ENCODE peak calls at places on chromosomes 11 and 22, in eight cellular contexts. E, P, X, R, H, V, L and Z are unnamed samples.

GRCh38 chr22:49676783-49677494 is 150.7 kb downstream of the BRD1 start:
- DNase-seq in E (peak), P (no peak), R (no peak), X (no peak), H (no peak), V (no peak), L (no peak), Z (no peak)

GRCh38 chr11:41983458-41983857 is 524.0 kb upstream of the LRRC4C start:
- DNase-seq in X (no peak), H (no peak), L (no peak), P (no peak), V (no peak), E (no peak), R (no peak), Z (no peak)

GRCh38 chr22:39418696-39419095 is 19.1 kb downstream of the TAB1 start:
- DNase-seq in H (no peak), L (no peak), E (no peak), V (no peak), R (no peak), P (no peak), X (no peak), Z (no peak)

GRCh38 chr11:46701078-46701654 is 335 bp downstream of the ZNF408 start:
- DNase-seq in L (no peak), E (no peak), P (no peak), V (no peak), H (no peak), R (no peak), X (no peak), Z (no peak)

GRCh38 chr22:24695958-24696511 is 78.5 kb downstream of the PIWIL3 start:
- DNase-seq in V (no peak), R (no peak), P (no peak), L (no peak), H (no peak), X (no peak), E (no peak), Z (no peak)

GRCh38 chr11:45305874-45306623 is 19.9 kb upstream of the SYT13 start:
- DNase-seq in H (no peak), V (no peak), L (no peak), R (no peak), X (no peak), E (no peak), P (no peak), Z (no peak)

GRCh38 chr11:114091791-114092397 is 32.4 kb downstream of the ZBTB16 start:
- DNase-seq in E (no peak), L (no peak), H (no peak), R (no peak), P (no peak), V (no peak), X (no peak), Z (peak)

GRCh38 chr22:45889539-45890350 is 87.2 kb downstream of the WNT7B start:
- DNase-seq in E (no peak), X (no peak), P (no peak), V (no peak), H (peak), L (no peak), R (no peak), Z (no peak)

GRCh38 chr11:83027794-83028193 is 43.9 kb downstream of the RAB30 start:
- DNase-seq in E (no peak), L (no peak), P (no peak), V (no peak), X (no peak), H (no peak), R (no peak), Z (no peak)

GRCh38 chr11:11380883-11381282 is 27.8 kb upstream of the CSNK2A3 start:
- DNase-seq in E (no peak), V (no peak), X (no peak), P (no peak), L (no peak), R (no peak), H (no peak), Z (no peak)

GRCh38 chr11:36156486-36157150 is 132.6 kb downstream of the COMMD9 start:
- DNase-seq in L (no peak), H (no peak), X (no peak), P (no peak), E (no peak), V (no peak), R (no peak), Z (no peak)

GRCh38 chr22:41425704-41426365 is 20.8 kb downstream of the TOB2 start:
- DNase-seq in R (no peak), L (no peak), P (no peak), H (no peak), V (no peak), X (no peak), E (no peak), Z (no peak)

GRCh38 chr11:118938491-118939411 is 13.0 kb upstream of the BCL9L start:
- DNase-seq in P (no peak), E (no peak), L (no peak), V (no peak), R (no peak), H (no peak), X (no peak), Z (no peak)

GRCh38 chr11:115990004-115990447 is 485.8 kb upstream of the CADM1 start:
- DNase-seq in H (no peak), P (no peak), R (no peak), E (no peak), V (peak), X (peak), L (no peak), Z (no peak)

GRCh38 chr11:34311126-34311525 is 46.7 kb downstream of the ABTB2 start:
- DNase-seq in E (no peak), V (no peak), R (no peak), P (no peak), H (no peak), X (no peak), L (no peak), Z (no peak)

GRCh38 chr11:2791521-2792375 is 92.0 kb upstream of the KCNQ1OT1 start:
- DNase-seq in H (no peak), X (no peak), V (no peak), R (no peak), P (no peak), L (no peak), E (peak), Z (no peak)

GRCh38 chr22:20113551-20114310 is 2.2 kb upstream of the RANBP1 start:
- DNase-seq in E (no peak), R (no peak), L (no peak), P (no peak), X (no peak), H (no peak), V (no peak), Z (no peak)

GRCh38 chr11:120512727-120513435 is 1.3 kb downstream of the GRIK4 start:
- DNase-seq in L (no peak), R (no peak), X (peak), P (no peak), H (no peak), E (peak), V (no peak), Z (peak)

GRCh38 chr22:32281092-32281491 is 25.9 kb upstream of the SLC5A4 start:
- DNase-seq in E (no peak), X (no peak), V (no peak), H (no peak), L (no peak), P (no peak), R (no peak), Z (peak)

GRCh38 chr22:22110548-22111266 is 128.1 kb upstream of the TOP3B start:
- DNase-seq in H (peak), R (peak), V (peak), L (no peak), X (peak), E (no peak), P (no peak), Z (peak)

GRCh38 chr11:130872961-130873360 is 43.3 kb downstream of the SNX19 start:
- DNase-seq in L (no peak), V (no peak), E (no peak), R (no peak), X (no peak), P (no peak), H (no peak), Z (no peak)

GRCh38 chr22:31947296-31947695 is 3.0 kb downstream of the YWHAH start:
- DNase-seq in H (no peak), E (no peak), V (peak), R (peak), X (peak), P (no peak), L (no peak), Z (no peak)

GRCh38 chr11:396511-396947 is 2.5 kb downstream of the PKP3 start:
- DNase-seq in E (no peak), X (no peak), P (no peak), R (no peak), V (peak), H (no peak), L (no peak), Z (no peak)

GRCh38 chr11:58286249-58286648 is 18.2 kb upstream of the OR10W1 start:
- DNase-seq in L (no peak), X (peak), P (no peak), H (no peak), E (no peak), R (peak), V (peak), Z (no peak)

GRCh38 chr11:31828217-31828616 is 17.1 kb upstream of the PAX6 start:
- DNase-seq in X (peak), H (no peak), E (no peak), L (no peak), R (no peak), P (no peak), V (no peak), Z (no peak)

GRCh38 chr11:61679301-61679700 is 890 bp upstream of the DAGLA start:
- DNase-seq in V (no peak), X (no peak), L (no peak), P (no peak), H (no peak), E (no peak), R (no peak), Z (peak)

GRCh38 chr11:61325649-61326414 is 7.1 kb downstream of the DDB1 start:
- DNase-seq in E (no peak), P (no peak), H (no peak), R (no peak), V (no peak), X (no peak), L (no peak), Z (no peak)

GRCh38 chr11:114291847-114292680 is 4.1 kb upstream of the NNMT start:
- DNase-seq in R (no peak), P (no peak), H (no peak), E (no peak), X (no peak), L (no peak), V (no peak), Z (no peak)

GRCh38 chr11:116691779-116692178 is 81.0 kb downstream of the BUD13 start:
- DNase-seq in E (peak), R (peak), H (peak), L (peak), V (peak), P (no peak), X (peak), Z (no peak)

GRCh38 chr11:2800655-2801531 is 84.7 kb downstream of the CDKN1C start:
- DNase-seq in H (no peak), R (no peak), P (no peak), L (no peak), V (no peak), E (peak), X (no peak), Z (no peak)

GRCh38 chr11:115527534-115528125 is 23.4 kb upstream of the CADM1 start:
- DNase-seq in X (peak), P (no peak), H (no peak), E (no peak), R (no peak), L (no peak), V (no peak), Z (no peak)

GRCh38 chr11:2548596-2548995 is 103.8 kb downstream of the KCNQ1 start:
- DNase-seq in P (no peak), H (no peak), R (no peak), V (no peak), X (no peak), E (peak), L (no peak), Z (no peak)

GRCh38 chr22:48973694-48974041 is 854.0 kb downstream of the BRD1 start:
- DNase-seq in R (no peak), X (no peak), E (peak), V (no peak), H (no peak), P (no peak), L (no peak), Z (no peak)

GRCh38 chr11:65572356-65573043 is at the start of gene FAM89B:
- DNase-seq in E (peak), H (peak), P (peak), L (peak), V (peak), X (peak), R (peak), Z (peak)

GRCh38 chr22:49568751-49569285 is 258.9 kb downstream of the BRD1 start:
- DNase-seq in L (no peak), E (peak), V (no peak), P (no peak), H (no peak), R (no peak), X (no peak), Z (no peak)

GRCh38 chr11:86116996-86117705 is 48.3 kb upstream of the PICALM start:
- DNase-seq in X (no peak), E (no peak), P (no peak), R (no peak), L (no peak), V (no peak), H (no peak), Z (no peak)

GRCh38 chr22:50085211-50085999 is at the start of gene MLC1:
- DNase-seq in H (peak), E (no peak), V (peak), P (no peak), R (no peak), X (no peak), L (no peak), Z (no peak)